ENCODE peak calls at places on chromosomes 7 and 10, in eight cellular contexts. W, E, H, Z, Q, X, U and C are unnamed samples.

GRCh38 chr10:16828114-16828568 is 10.9 kb upstream of the RSU1 start:
- DNase-seq in W (peak), E (peak), Q (peak), X (no peak), H (peak), U (peak), Z (peak), C (peak)

GRCh38 chr10:132292287-132292971 is 15.3 kb downstream of the STK32C start:
- DNase-seq in H (no peak), W (no peak), X (no peak), Q (no peak), Z (no peak), E (no peak), U (no peak), C (no peak)

GRCh38 chr7:139749545-139749944 is 28.3 kb downstream of the HIPK2 start:
- DNase-seq in X (no peak), E (no peak), W (no peak), H (peak), Q (no peak), Z (no peak), U (no peak), C (no peak)

GRCh38 chr7:43083091-43083490 is 29.4 kb upstream of the HECW1 start:
- DNase-seq in H (no peak), W (no peak), Q (no peak), Z (no peak), U (peak), X (no peak), E (no peak), C (no peak)

GRCh38 chr7:30348083-30348560 is 63.7 kb downstream of the ZNRF2 start:
- DNase-seq in Z (no peak), H (no peak), U (peak), Q (peak), E (peak), W (no peak), X (peak), C (no peak)

GRCh38 chr10:72847681-72848080 is 45.9 kb upstream of the OIT3 start:
- DNase-seq in W (no peak), H (no peak), Q (no peak), Z (no peak), U (no peak), E (no peak), X (no peak), C (no peak)

GRCh38 chr10:111356571-111356970 is 279.7 kb downstream of the ADRA2A start:
- DNase-seq in E (no peak), X (no peak), H (no peak), W (no peak), Z (no peak), Q (no peak), U (no peak), C (no peak)

GRCh38 chr10:92517034-92517655 is 56.7 kb downstream of the IDE start:
- DNase-seq in E (peak), X (peak), W (peak), U (peak), H (peak), Z (peak), Q (peak), C (peak)

GRCh38 chr10:72274213-72274729 is 547 bp downstream of the DDIT4 start:
- DNase-seq in H (no peak), U (no peak), X (no peak), W (no peak), E (peak), Q (no peak), Z (peak), C (no peak)

GRCh38 chr10:97131702-97132101 is 54.1 kb downstream of the SLIT1 start:
- DNase-seq in X (no peak), U (peak), H (peak), W (no peak), E (no peak), Q (no peak), Z (no peak), C (no peak)

GRCh38 chr7:156543699-156544098 is 96.9 kb upstream of the RNF32 start:
- DNase-seq in Z (no peak), U (no peak), X (no peak), W (no peak), Q (no peak), E (no peak), H (no peak), C (no peak)

GRCh38 chr7:1853619-1854520 is 183.8 kb downstream of the ELFN1 start:
- DNase-seq in Q (no peak), H (no peak), X (no peak), U (no peak), Z (no peak), W (no peak), E (peak), C (no peak)

GRCh38 chr7:115145512-115145911 is 223.6 kb downstream of the MDFIC start:
- DNase-seq in H (no peak), W (no peak), X (no peak), E (no peak), Z (no peak), Q (no peak), U (no peak), C (no peak)

GRCh38 chr10:69123306-69123746 is 652 bp upstream of the VPS26A start:
- DNase-seq in Q (peak), X (peak), W (no peak), H (peak), Z (no peak), U (peak), E (no peak), C (no peak)

GRCh38 chr10:33067481-33067880 is 109.5 kb upstream of the ITGB1 start:
- DNase-seq in H (no peak), X (no peak), Z (no peak), E (no peak), U (no peak), Q (no peak), W (no peak), C (no peak)

GRCh38 chr10:114684085-114684821 is 26.2 kb upstream of the ABLIM1 start:
- DNase-seq in E (no peak), Z (peak), W (peak), U (no peak), Q (no peak), H (no peak), X (no peak), C (no peak)

GRCh38 chr10:93573051-93573909 is 6.8 kb downstream of the FFAR4 start:
- DNase-seq in X (no peak), U (no peak), Z (no peak), Q (no peak), H (no peak), E (no peak), W (peak), C (no peak)

GRCh38 chr7:129778770-129779601 is 167.5 kb downstream of the NRF1 start:
- DNase-seq in Q (peak), X (no peak), Z (no peak), W (no peak), E (peak), H (peak), U (no peak), C (no peak)

GRCh38 chr10:11113156-11113555 is 95.5 kb downstream of the CELF2 start:
- DNase-seq in U (no peak), H (no peak), Z (no peak), Q (no peak), X (no peak), W (no peak), E (no peak), C (no peak)

GRCh38 chr10:69801094-69801433 is 642 bp upstream of the COL13A1 start:
- DNase-seq in Q (peak), Z (no peak), H (no peak), U (peak), X (peak), E (peak), W (no peak), C (peak)

GRCh38 chr10:31947144-31947926 is 18.7 kb upstream of the ARHGAP12 start:
- DNase-seq in U (peak), H (peak), Q (peak), W (peak), X (no peak), Z (no peak), E (no peak), C (peak)

GRCh38 chr7:102927303-102927933 is 14.6 kb downstream of the LRRC17 start:
- DNase-seq in X (no peak), W (no peak), H (no peak), E (no peak), Z (no peak), U (no peak), Q (no peak), C (no peak)

GRCh38 chr10:44008270-44008916 is 359.7 kb upstream of the ZNF32 start:
- DNase-seq in E (no peak), W (no peak), Q (no peak), X (peak), Z (no peak), U (no peak), H (no peak), C (no peak)

GRCh38 chr10:36173364-36173763 is 531.3 kb upstream of the FZD8 start:
- DNase-seq in H (no peak), X (no peak), W (no peak), U (peak), Z (no peak), E (no peak), Q (no peak), C (no peak)

GRCh38 chr7:131057015-131057518 is 270.6 kb upstream of the MKLN1 start:
- DNase-seq in X (no peak), Q (no peak), E (no peak), W (peak), Z (no peak), U (peak), H (no peak), C (no peak)